ENCODE peak calls at places on chromosomes 16 and 17, in six cellular contexts. One of them, this sample, is unnamed.

GRCh38 chr17:77178050-77178449 is 37.3 kb downstream of the SEC14L1 start:
- DNase-seq in lung microvascular endothelial cell: no peak
- DNase-seq in ascending aorta: no peak
- DNase-seq in heart right ventricle: no peak
- DNase-seq in stimulated activated CD4-positive, alpha-beta T cell treated with anti-CD3 and anti-CD28 coated beads, Interleukin-4, amount 100 ng/mL, for 4 hours: no peak
- DNase-seq in NCI-H524 treated with DMSO at 0.1 percent for 48 hours: no peak
- DNase-seq in this sample: no peak

GRCh38 chr17:76145231-76146052 is 4.4 kb upstream of the FOXJ1 start:
- DNase-seq in lung microvascular endothelial cell: no peak
- DNase-seq in ascending aorta: no peak
- DNase-seq in heart right ventricle: no peak
- DNase-seq in stimulated activated CD4-positive, alpha-beta T cell treated with anti-CD3 and anti-CD28 coated beads, Interleukin-4, amount 100 ng/mL, for 4 hours: peak; percentile 48
- DNase-seq in NCI-H524 treated with DMSO at 0.1 percent for 48 hours: no peak
- DNase-seq in this sample: no peak

GRCh38 chr16:3144331-3144881 is 9.6 kb downstream of the ZNF213 start:
- DNase-seq in lung microvascular endothelial cell: no peak
- DNase-seq in ascending aorta: no peak
- DNase-seq in heart right ventricle: no peak
- DNase-seq in stimulated activated CD4-positive, alpha-beta T cell treated with anti-CD3 and anti-CD28 coated beads, Interleukin-4, amount 100 ng/mL, for 4 hours: no peak
- DNase-seq in NCI-H524 treated with DMSO at 0.1 percent for 48 hours: no peak
- DNase-seq in this sample: no peak

GRCh38 chr16:11047057-11047456 is 102.7 kb downstream of the CLEC16A start:
- DNase-seq in lung microvascular endothelial cell: no peak
- DNase-seq in ascending aorta: no peak
- DNase-seq in heart right ventricle: no peak
- DNase-seq in stimulated activated CD4-positive, alpha-beta T cell treated with anti-CD3 and anti-CD28 coated beads, Interleukin-4, amount 100 ng/mL, for 4 hours: no peak
- DNase-seq in NCI-H524 treated with DMSO at 0.1 percent for 48 hours: peak; percentile 68
- DNase-seq in this sample: no peak

GRCh38 chr17:64707077-64707591 is 45.0 kb upstream of the SMURF2 start:
- DNase-seq in lung microvascular endothelial cell: peak; percentile 100
- DNase-seq in ascending aorta: peak; percentile 96
- DNase-seq in heart right ventricle: peak; percentile 93
- DNase-seq in stimulated activated CD4-positive, alpha-beta T cell treated with anti-CD3 and anti-CD28 coated beads, Interleukin-4, amount 100 ng/mL, for 4 hours: no peak
- DNase-seq in NCI-H524 treated with DMSO at 0.1 percent for 48 hours: no peak
- DNase-seq in this sample: peak; percentile 43

GRCh38 chr17:17685775-17686291 is 4.6 kb downstream of the RAI1 start:
- DNase-seq in lung microvascular endothelial cell: peak; percentile 89
- DNase-seq in ascending aorta: no peak
- DNase-seq in heart right ventricle: no peak
- DNase-seq in stimulated activated CD4-positive, alpha-beta T cell treated with anti-CD3 and anti-CD28 coated beads, Interleukin-4, amount 100 ng/mL, for 4 hours: no peak
- DNase-seq in NCI-H524 treated with DMSO at 0.1 percent for 48 hours: no peak
- DNase-seq in this sample: peak; percentile 77

GRCh38 chr17:75848523-75849303 is 4.5 kb upstream of the UNC13D start:
- DNase-seq in lung microvascular endothelial cell: peak; percentile 62
- DNase-seq in ascending aorta: no peak
- DNase-seq in heart right ventricle: peak; percentile 80
- DNase-seq in stimulated activated CD4-positive, alpha-beta T cell treated with anti-CD3 and anti-CD28 coated beads, Interleukin-4, amount 100 ng/mL, for 4 hours: peak; percentile 71
- DNase-seq in NCI-H524 treated with DMSO at 0.1 percent for 48 hours: no peak
- DNase-seq in this sample: peak; percentile 77

GRCh38 chr17:76497979-76498885 is 3.0 kb downstream of the RHBDF2 start:
- DNase-seq in lung microvascular endothelial cell: peak; percentile 95
- DNase-seq in ascending aorta: peak; percentile 88
- DNase-seq in heart right ventricle: peak; percentile 88
- DNase-seq in stimulated activated CD4-positive, alpha-beta T cell treated with anti-CD3 and anti-CD28 coated beads, Interleukin-4, amount 100 ng/mL, for 4 hours: no peak
- DNase-seq in NCI-H524 treated with DMSO at 0.1 percent for 48 hours: peak; percentile 98
- DNase-seq in this sample: peak; percentile 84

GRCh38 chr17:54944796-54945195 is 23.7 kb downstream of the COX11 start:
- DNase-seq in lung microvascular endothelial cell: no peak
- DNase-seq in ascending aorta: no peak
- DNase-seq in heart right ventricle: no peak
- DNase-seq in stimulated activated CD4-positive, alpha-beta T cell treated with anti-CD3 and anti-CD28 coated beads, Interleukin-4, amount 100 ng/mL, for 4 hours: no peak
- DNase-seq in NCI-H524 treated with DMSO at 0.1 percent for 48 hours: no peak
- DNase-seq in this sample: no peak

GRCh38 chr17:41777579-41778188 is 8.8 kb downstream of the JUP start:
- DNase-seq in lung microvascular endothelial cell: peak; percentile 99
- DNase-seq in ascending aorta: no peak
- DNase-seq in heart right ventricle: peak; percentile 89
- DNase-seq in stimulated activated CD4-positive, alpha-beta T cell treated with anti-CD3 and anti-CD28 coated beads, Interleukin-4, amount 100 ng/mL, for 4 hours: no peak
- DNase-seq in NCI-H524 treated with DMSO at 0.1 percent for 48 hours: peak; percentile 37
- DNase-seq in this sample: peak; percentile 93

GRCh38 chr17:44095647-44096496 is 25.3 kb downstream of the G6PC3 start:
- DNase-seq in lung microvascular endothelial cell: peak; percentile 96
- DNase-seq in ascending aorta: peak; percentile 71
- DNase-seq in heart right ventricle: peak; percentile 90
- DNase-seq in stimulated activated CD4-positive, alpha-beta T cell treated with anti-CD3 and anti-CD28 coated beads, Interleukin-4, amount 100 ng/mL, for 4 hours: no peak
- DNase-seq in NCI-H524 treated with DMSO at 0.1 percent for 48 hours: peak; percentile 95
- DNase-seq in this sample: peak; percentile 90

GRCh38 chr16:84284168-84284722 is 10.4 kb upstream of the WFDC1 start:
- DNase-seq in lung microvascular endothelial cell: no peak
- DNase-seq in ascending aorta: peak; percentile 67
- DNase-seq in heart right ventricle: peak; percentile 62
- DNase-seq in stimulated activated CD4-positive, alpha-beta T cell treated with anti-CD3 and anti-CD28 coated beads, Interleukin-4, amount 100 ng/mL, for 4 hours: no peak
- DNase-seq in NCI-H524 treated with DMSO at 0.1 percent for 48 hours: no peak
- DNase-seq in this sample: no peak

GRCh38 chr17:12519956-12520594 is 145.6 kb upstream of the MYOCD start:
- DNase-seq in lung microvascular endothelial cell: no peak
- DNase-seq in ascending aorta: no peak
- DNase-seq in heart right ventricle: no peak
- DNase-seq in stimulated activated CD4-positive, alpha-beta T cell treated with anti-CD3 and anti-CD28 coated beads, Interleukin-4, amount 100 ng/mL, for 4 hours: no peak
- DNase-seq in NCI-H524 treated with DMSO at 0.1 percent for 48 hours: no peak
- DNase-seq in this sample: no peak

GRCh38 chr17:73493212-73493814 is 150.9 kb downstream of the SDK2 start:
- DNase-seq in lung microvascular endothelial cell: no peak
- DNase-seq in ascending aorta: no peak
- DNase-seq in heart right ventricle: no peak
- DNase-seq in stimulated activated CD4-positive, alpha-beta T cell treated with anti-CD3 and anti-CD28 coated beads, Interleukin-4, amount 100 ng/mL, for 4 hours: no peak
- DNase-seq in NCI-H524 treated with DMSO at 0.1 percent for 48 hours: no peak
- DNase-seq in this sample: peak; percentile 35

GRCh38 chr17:31297090-31297489 is at the start of gene OMG:
- DNase-seq in lung microvascular endothelial cell: no peak
- DNase-seq in ascending aorta: no peak
- DNase-seq in heart right ventricle: no peak
- DNase-seq in stimulated activated CD4-positive, alpha-beta T cell treated with anti-CD3 and anti-CD28 coated beads, Interleukin-4, amount 100 ng/mL, for 4 hours: no peak
- DNase-seq in NCI-H524 treated with DMSO at 0.1 percent for 48 hours: no peak
- DNase-seq in this sample: no peak

GRCh38 chr16:754208-755097 is 6.1 kb upstream of the MSLN start:
- DNase-seq in lung microvascular endothelial cell: no peak
- DNase-seq in ascending aorta: no peak
- DNase-seq in heart right ventricle: no peak
- DNase-seq in stimulated activated CD4-positive, alpha-beta T cell treated with anti-CD3 and anti-CD28 coated beads, Interleukin-4, amount 100 ng/mL, for 4 hours: no peak
- DNase-seq in NCI-H524 treated with DMSO at 0.1 percent for 48 hours: no peak
- DNase-seq in this sample: no peak

GRCh38 chr16:26911436-26911835 is 155.3 kb upstream of the C16orf82 start:
- DNase-seq in lung microvascular endothelial cell: no peak
- DNase-seq in ascending aorta: no peak
- DNase-seq in heart right ventricle: no peak
- DNase-seq in stimulated activated CD4-positive, alpha-beta T cell treated with anti-CD3 and anti-CD28 coated beads, Interleukin-4, amount 100 ng/mL, for 4 hours: no peak
- DNase-seq in NCI-H524 treated with DMSO at 0.1 percent for 48 hours: no peak
- DNase-seq in this sample: no peak